ENCODE peak calls at places on chromosomes 4 and X, in nine cellular contexts. G, X, S, M, C, A, L, I and O are unnamed samples.

GRCh38 chr4:7398104-7398423 is 36.7 kb downstream of the PSAPL1 start:
- DNase-seq in I (peak; percentile 15), L (peak; percentile 76), X (no peak), C (no peak), A (no peak), G (no peak), M (no peak), S (no peak), O (no peak)

GRCh38 chr4:182642831-182643230 is 274.4 kb downstream of the DCTD start:
- DNase-seq in M (no peak), A (no peak), X (no peak), C (no peak), L (no peak), S (no peak), G (peak; percentile 41), I (no peak), O (no peak)

GRCh38 chrX:46587158-46587557 is 13.6 kb downstream of the CHST7 start:
- DNase-seq in G (no peak), A (peak; percentile 13), C (no peak), L (no peak), S (no peak), I (no peak), X (no peak), M (no peak), O (no peak)

GRCh38 chrX:11557120-11557519 is 108.6 kb downstream of the ARHGAP6 start:
- DNase-seq in X (no peak), I (no peak), G (peak; percentile 24), S (peak; percentile 6), L (no peak), C (no peak), A (no peak), M (no peak), O (no peak)

GRCh38 chr4:112704991-112705845 is 68.3 kb downstream of the LARP7 start:
- DNase-seq in G (peak; percentile 37), L (no peak), M (peak; percentile 27), C (no peak), X (no peak), A (no peak), I (peak; percentile 6), S (peak; percentile 15), O (peak; percentile 45)

GRCh38 chrX:18810416-18810815 is 103.0 kb downstream of the PPEF1 start:
- DNase-seq in M (no peak), C (no peak), L (no peak), A (no peak), I (no peak), S (no peak), X (no peak), G (no peak), O (no peak)

GRCh38 chrX:1874899-1875298 is 260.0 kb downstream of the ASMT start:
- DNase-seq in M (no peak), G (no peak), X (no peak), C (no peak), A (no peak), L (no peak), S (no peak), I (no peak), O (no peak)

GRCh38 chr4:66766557-66766956 is 778.7 kb downstream of the CENPC start:
- DNase-seq in G (no peak), M (no peak), C (no peak), I (no peak), L (no peak), S (no peak), X (no peak), A (no peak), O (no peak)

GRCh38 chr4:22515145-22515887 is 550 bp downstream of the ADGRA3 start:
- DNase-seq in I (no peak), L (no peak), C (peak; percentile 18), M (peak; percentile 34), S (peak; percentile 26), G (peak; percentile 74), A (peak; percentile 40), X (peak; percentile 22), O (peak; percentile 33)

GRCh38 chr4:113327513-113327912 is 278.1 kb downstream of the ANK2 start:
- DNase-seq in M (peak; percentile 22), X (no peak), S (no peak), I (no peak), C (no peak), L (no peak), G (no peak), A (no peak), O (no peak)

GRCh38 chr4:81684357-81684756 is 212.7 kb upstream of the RASGEF1B start:
- DNase-seq in C (no peak), S (no peak), L (peak; percentile 3), G (no peak), X (no peak), M (no peak), A (no peak), I (no peak), O (no peak)

GRCh38 chrX:70476934-70477733 is 32.5 kb downstream of the DLG3 start:
- DNase-seq in L (peak; percentile 52), S (no peak), A (no peak), X (no peak), M (no peak), G (peak; percentile 69), C (no peak), I (no peak), O (peak; percentile 26)

GRCh38 chr4:139849219-139849618 is 183.6 kb downstream of the MGST2 start:
- DNase-seq in A (no peak), G (no peak), L (peak; percentile 49), M (no peak), I (no peak), X (no peak), S (no peak), C (no peak), O (no peak)

GRCh38 chr4:124212835-124213640 is 499.5 kb downstream of the ANKRD50 start:
- DNase-seq in X (no peak), I (no peak), L (no peak), A (no peak), M (no peak), G (no peak), C (no peak), S (no peak), O (no peak)

GRCh38 chr4:110712486-110712885 is 89.6 kb upstream of the PITX2 start:
- DNase-seq in S (no peak), A (no peak), L (no peak), G (no peak), X (no peak), I (no peak), M (no peak), C (no peak), O (no peak)

GRCh38 chrX:52271212-52271611 is 86.5 kb downstream of the MAGED4 start:
- DNase-seq in M (no peak), I (no peak), C (no peak), X (no peak), A (no peak), S (no peak), G (no peak), L (no peak), O (no peak)

GRCh38 chr4:122003335-122003734 is 51.5 kb upstream of the TRPC3 start:
- DNase-seq in I (no peak), L (peak; percentile 18), X (peak; percentile 7), G (no peak), C (no peak), A (peak; percentile 11), S (no peak), M (no peak), O (peak; percentile 7)

GRCh38 chrX:39975094-39975865 is 122.5 kb downstream of the BCOR start:
- DNase-seq in L (peak; percentile 71), C (no peak), I (no peak), M (no peak), X (no peak), S (no peak), A (no peak), G (no peak), O (no peak)